ENCODE peak calls at places on chromosomes 13 and 19, in eight cellular contexts. One of them, this sample, is unnamed.

GRCh38 chr13:31835932-31836331 is 96.6 kb downstream of the RXFP2 start:
- DNase-seq in GM12865: no peak
- DNase-seq in tibial artery: no peak
- DNase-seq in nephron progenitor cell: no peak
- DNase-seq in stimulated activated CD8-positive, alpha-beta memory T cell treated with anti-CD3 and anti-CD28 coated beads, Interleukin-15, amount 100 ng/mL, for 1 hour: no peak
- DNase-seq in PC-3: peak
- DNase-seq in effector CD4-positive, alpha-beta T cell: no peak
- DNase-seq in kidney epithelial cell: no peak
- DNase-seq in this sample: no peak

GRCh38 chr13:49667773-49668172 is 23.5 kb downstream of the EBPL start:
- DNase-seq in GM12865: no peak
- DNase-seq in tibial artery: no peak
- DNase-seq in nephron progenitor cell: no peak
- DNase-seq in stimulated activated CD8-positive, alpha-beta memory T cell treated with anti-CD3 and anti-CD28 coated beads, Interleukin-15, amount 100 ng/mL, for 1 hour: no peak
- DNase-seq in PC-3: peak
- DNase-seq in effector CD4-positive, alpha-beta T cell: no peak
- DNase-seq in kidney epithelial cell: no peak
- DNase-seq in this sample: no peak

GRCh38 chr19:32909257-32909656 is 39.7 kb upstream of the SLC7A9 start:
- DNase-seq in GM12865: no peak
- DNase-seq in tibial artery: no peak
- DNase-seq in nephron progenitor cell: no peak
- DNase-seq in stimulated activated CD8-positive, alpha-beta memory T cell treated with anti-CD3 and anti-CD28 coated beads, Interleukin-15, amount 100 ng/mL, for 1 hour: no peak
- DNase-seq in PC-3: no peak
- DNase-seq in effector CD4-positive, alpha-beta T cell: no peak
- DNase-seq in kidney epithelial cell: no peak
- DNase-seq in this sample: no peak

GRCh38 chr13:33782631-33783030 is 35.3 kb upstream of the RFC3 start:
- DNase-seq in GM12865: no peak
- DNase-seq in tibial artery: no peak
- DNase-seq in nephron progenitor cell: no peak
- DNase-seq in stimulated activated CD8-positive, alpha-beta memory T cell treated with anti-CD3 and anti-CD28 coated beads, Interleukin-15, amount 100 ng/mL, for 1 hour: no peak
- DNase-seq in PC-3: no peak
- DNase-seq in effector CD4-positive, alpha-beta T cell: no peak
- DNase-seq in kidney epithelial cell: no peak
- DNase-seq in this sample: no peak

GRCh38 chr13:79386125-79386822 is 19.8 kb downstream of the RBM26 start:
- DNase-seq in GM12865: peak
- DNase-seq in tibial artery: no peak
- DNase-seq in nephron progenitor cell: no peak
- DNase-seq in stimulated activated CD8-positive, alpha-beta memory T cell treated with anti-CD3 and anti-CD28 coated beads, Interleukin-15, amount 100 ng/mL, for 1 hour: no peak
- DNase-seq in PC-3: no peak
- DNase-seq in effector CD4-positive, alpha-beta T cell: no peak
- DNase-seq in kidney epithelial cell: no peak
- DNase-seq in this sample: no peak

GRCh38 chr13:95226051-95226450 is 75.2 kb downstream of the ABCC4 start:
- DNase-seq in GM12865: peak
- DNase-seq in tibial artery: no peak
- DNase-seq in nephron progenitor cell: no peak
- DNase-seq in stimulated activated CD8-positive, alpha-beta memory T cell treated with anti-CD3 and anti-CD28 coated beads, Interleukin-15, amount 100 ng/mL, for 1 hour: no peak
- DNase-seq in PC-3: peak
- DNase-seq in effector CD4-positive, alpha-beta T cell: no peak
- DNase-seq in kidney epithelial cell: no peak
- DNase-seq in this sample: no peak

GRCh38 chr13:78712866-78713265 is 53.9 kb upstream of the OBI1 start:
- DNase-seq in GM12865: no peak
- DNase-seq in tibial artery: no peak
- DNase-seq in nephron progenitor cell: no peak
- DNase-seq in stimulated activated CD8-positive, alpha-beta memory T cell treated with anti-CD3 and anti-CD28 coated beads, Interleukin-15, amount 100 ng/mL, for 1 hour: no peak
- DNase-seq in PC-3: no peak
- DNase-seq in effector CD4-positive, alpha-beta T cell: no peak
- DNase-seq in kidney epithelial cell: no peak
- DNase-seq in this sample: no peak

GRCh38 chr13:25881946-25882574 is 169.8 kb downstream of the SHISA2 start:
- DNase-seq in GM12865: no peak
- DNase-seq in tibial artery: no peak
- DNase-seq in nephron progenitor cell: peak
- DNase-seq in stimulated activated CD8-positive, alpha-beta memory T cell treated with anti-CD3 and anti-CD28 coated beads, Interleukin-15, amount 100 ng/mL, for 1 hour: no peak
- DNase-seq in PC-3: no peak
- DNase-seq in effector CD4-positive, alpha-beta T cell: no peak
- DNase-seq in kidney epithelial cell: no peak
- DNase-seq in this sample: no peak

GRCh38 chr13:99996177-99996705 is 14.7 kb downstream of the ZIC2 start:
- DNase-seq in GM12865: no peak
- DNase-seq in tibial artery: no peak
- DNase-seq in nephron progenitor cell: no peak
- DNase-seq in stimulated activated CD8-positive, alpha-beta memory T cell treated with anti-CD3 and anti-CD28 coated beads, Interleukin-15, amount 100 ng/mL, for 1 hour: no peak
- DNase-seq in PC-3: no peak
- DNase-seq in effector CD4-positive, alpha-beta T cell: no peak
- DNase-seq in kidney epithelial cell: no peak
- DNase-seq in this sample: no peak

GRCh38 chr13:42364613-42365000 is 92.7 kb downstream of the AKAP11 start:
- DNase-seq in GM12865: no peak
- DNase-seq in tibial artery: no peak
- DNase-seq in nephron progenitor cell: no peak
- DNase-seq in stimulated activated CD8-positive, alpha-beta memory T cell treated with anti-CD3 and anti-CD28 coated beads, Interleukin-15, amount 100 ng/mL, for 1 hour: no peak
- DNase-seq in PC-3: no peak
- DNase-seq in effector CD4-positive, alpha-beta T cell: no peak
- DNase-seq in kidney epithelial cell: no peak
- DNase-seq in this sample: no peak

GRCh38 chr19:55206664-55207500 is 2.4 kb downstream of the PTPRH start:
- DNase-seq in GM12865: no peak
- DNase-seq in tibial artery: no peak
- DNase-seq in nephron progenitor cell: peak
- DNase-seq in stimulated activated CD8-positive, alpha-beta memory T cell treated with anti-CD3 and anti-CD28 coated beads, Interleukin-15, amount 100 ng/mL, for 1 hour: no peak
- DNase-seq in PC-3: peak
- DNase-seq in effector CD4-positive, alpha-beta T cell: no peak
- DNase-seq in kidney epithelial cell: peak
- DNase-seq in this sample: peak

GRCh38 chr13:42574435-42575311 is 721 bp downstream of the TNFSF11 start:
- DNase-seq in GM12865: peak
- DNase-seq in tibial artery: no peak
- DNase-seq in nephron progenitor cell: peak
- DNase-seq in stimulated activated CD8-positive, alpha-beta memory T cell treated with anti-CD3 and anti-CD28 coated beads, Interleukin-15, amount 100 ng/mL, for 1 hour: peak
- DNase-seq in PC-3: no peak
- DNase-seq in effector CD4-positive, alpha-beta T cell: no peak
- DNase-seq in kidney epithelial cell: no peak
- DNase-seq in this sample: no peak

GRCh38 chr13:81987159-81987558 is 1646.2 kb upstream of the SPRY2 start:
- DNase-seq in GM12865: no peak
- DNase-seq in tibial artery: no peak
- DNase-seq in nephron progenitor cell: no peak
- DNase-seq in stimulated activated CD8-positive, alpha-beta memory T cell treated with anti-CD3 and anti-CD28 coated beads, Interleukin-15, amount 100 ng/mL, for 1 hour: no peak
- DNase-seq in PC-3: no peak
- DNase-seq in effector CD4-positive, alpha-beta T cell: no peak
- DNase-seq in kidney epithelial cell: no peak
- DNase-seq in this sample: no peak

GRCh38 chr19:51607920-51608562 is 22.2 kb downstream of the SIGLEC5 start:
- DNase-seq in GM12865: peak
- DNase-seq in tibial artery: peak
- DNase-seq in nephron progenitor cell: peak
- DNase-seq in stimulated activated CD8-positive, alpha-beta memory T cell treated with anti-CD3 and anti-CD28 coated beads, Interleukin-15, amount 100 ng/mL, for 1 hour: peak
- DNase-seq in PC-3: peak
- DNase-seq in effector CD4-positive, alpha-beta T cell: no peak
- DNase-seq in kidney epithelial cell: peak
- DNase-seq in this sample: peak

GRCh38 chr19:45231891-45232290 is 13.3 kb downstream of the EXOC3L2 start:
- DNase-seq in GM12865: no peak
- DNase-seq in tibial artery: no peak
- DNase-seq in nephron progenitor cell: no peak
- DNase-seq in stimulated activated CD8-positive, alpha-beta memory T cell treated with anti-CD3 and anti-CD28 coated beads, Interleukin-15, amount 100 ng/mL, for 1 hour: no peak
- DNase-seq in PC-3: no peak
- DNase-seq in effector CD4-positive, alpha-beta T cell: no peak
- DNase-seq in kidney epithelial cell: no peak
- DNase-seq in this sample: no peak

GRCh38 chr13:72141845-72142470 is 275.0 kb upstream of the DACH1 start:
- DNase-seq in GM12865: no peak
- DNase-seq in tibial artery: no peak
- DNase-seq in nephron progenitor cell: no peak
- DNase-seq in stimulated activated CD8-positive, alpha-beta memory T cell treated with anti-CD3 and anti-CD28 coated beads, Interleukin-15, amount 100 ng/mL, for 1 hour: no peak
- DNase-seq in PC-3: peak
- DNase-seq in effector CD4-positive, alpha-beta T cell: no peak
- DNase-seq in kidney epithelial cell: no peak
- DNase-seq in this sample: no peak

GRCh38 chr19:11872624-11873023 is 15.0 kb upstream of the ZNF69 start:
- DNase-seq in GM12865: no peak
- DNase-seq in tibial artery: no peak
- DNase-seq in nephron progenitor cell: no peak
- DNase-seq in stimulated activated CD8-positive, alpha-beta memory T cell treated with anti-CD3 and anti-CD28 coated beads, Interleukin-15, amount 100 ng/mL, for 1 hour: no peak
- DNase-seq in PC-3: no peak
- DNase-seq in effector CD4-positive, alpha-beta T cell: no peak
- DNase-seq in kidney epithelial cell: no peak
- DNase-seq in this sample: no peak

GRCh38 chr19:50280074-50280473 is 49.1 kb downstream of the KCNC3 start:
- DNase-seq in GM12865: no peak
- DNase-seq in tibial artery: no peak
- DNase-seq in nephron progenitor cell: no peak
- DNase-seq in stimulated activated CD8-positive, alpha-beta memory T cell treated with anti-CD3 and anti-CD28 coated beads, Interleukin-15, amount 100 ng/mL, for 1 hour: no peak
- DNase-seq in PC-3: no peak
- DNase-seq in effector CD4-positive, alpha-beta T cell: no peak
- DNase-seq in kidney epithelial cell: no peak
- DNase-seq in this sample: no peak

GRCh38 chr19:30360378-30361106 is 11.6 kb upstream of the ZNF536 start:
- DNase-seq in GM12865: no peak
- DNase-seq in tibial artery: no peak
- DNase-seq in nephron progenitor cell: no peak
- DNase-seq in stimulated activated CD8-positive, alpha-beta memory T cell treated with anti-CD3 and anti-CD28 coated beads, Interleukin-15, amount 100 ng/mL, for 1 hour: no peak
- DNase-seq in PC-3: no peak
- DNase-seq in effector CD4-positive, alpha-beta T cell: no peak
- DNase-seq in kidney epithelial cell: no peak
- DNase-seq in this sample: no peak

GRCh38 chr19:54551293-54551692 is 22.3 kb upstream of the LILRA2 start:
- DNase-seq in GM12865: peak
- DNase-seq in tibial artery: no peak
- DNase-seq in nephron progenitor cell: no peak
- DNase-seq in stimulated activated CD8-positive, alpha-beta memory T cell treated with anti-CD3 and anti-CD28 coated beads, Interleukin-15, amount 100 ng/mL, for 1 hour: no peak
- DNase-seq in PC-3: no peak
- DNase-seq in effector CD4-positive, alpha-beta T cell: no peak
- DNase-seq in kidney epithelial cell: no peak
- DNase-seq in this sample: no peak

GRCh38 chr13:79289557-79289956 is 116.5 kb downstream of the RBM26 start:
- DNase-seq in GM12865: no peak
- DNase-seq in tibial artery: no peak
- DNase-seq in nephron progenitor cell: no peak
- DNase-seq in stimulated activated CD8-positive, alpha-beta memory T cell treated with anti-CD3 and anti-CD28 coated beads, Interleukin-15, amount 100 ng/mL, for 1 hour: no peak
- DNase-seq in PC-3: no peak
- DNase-seq in effector CD4-positive, alpha-beta T cell: no peak
- DNase-seq in kidney epithelial cell: no peak
- DNase-seq in this sample: no peak

GRCh38 chr19:48915757-48916156 is 15.6 kb downstream of the NUCB1 start:
- DNase-seq in GM12865: no peak
- DNase-seq in tibial artery: no peak
- DNase-seq in nephron progenitor cell: no peak
- DNase-seq in stimulated activated CD8-positive, alpha-beta memory T cell treated with anti-CD3 and anti-CD28 coated beads, Interleukin-15, amount 100 ng/mL, for 1 hour: no peak
- DNase-seq in PC-3: no peak
- DNase-seq in effector CD4-positive, alpha-beta T cell: no peak
- DNase-seq in kidney epithelial cell: no peak
- DNase-seq in this sample: no peak

GRCh38 chr13:70884196-70884595 is 775.9 kb upstream of the KLHL1 start:
- DNase-seq in GM12865: no peak
- DNase-seq in tibial artery: no peak
- DNase-seq in nephron progenitor cell: no peak
- DNase-seq in stimulated activated CD8-positive, alpha-beta memory T cell treated with anti-CD3 and anti-CD28 coated beads, Interleukin-15, amount 100 ng/mL, for 1 hour: no peak
- DNase-seq in PC-3: no peak
- DNase-seq in effector CD4-positive, alpha-beta T cell: no peak
- DNase-seq in kidney epithelial cell: no peak
- DNase-seq in this sample: no peak

This sample was measured in AG09319.